ENCODE peak calls at places on chromosomes 4 and X, in ten cellular contexts. N, B, Y, D, U, S, T, E, H and O are unnamed samples.

GRCh38 chr4:40283968-40284367 is 51.2 kb upstream of the CHRNA9 start:
- DNase-seq in N (no peak), B (no peak), Y (peak; percentile 82), D (peak; percentile 92), U (no peak), S (no peak), T (no peak), E (no peak), H (peak; percentile 49), O (peak; percentile 55)

GRCh38 chrX:154348114-154348531 is 26.3 kb downstream of the FLNA start:
- DNase-seq in N (no peak), B (no peak), Y (no peak), D (no peak), U (no peak), S (no peak), T (no peak), E (no peak), H (peak; percentile 40), O (no peak)

GRCh38 chr4:177393236-177393635 is 49.0 kb downstream of the AGA start:
- DNase-seq in N (no peak), B (no peak), Y (no peak), D (no peak), U (no peak), S (no peak), T (no peak), E (no peak), H (no peak), O (no peak)

GRCh38 chrX:123779908-123780396 is 47.1 kb upstream of the THOC2 start:
- DNase-seq in N (no peak), B (no peak), Y (peak; percentile 56), D (no peak), U (no peak), S (peak; percentile 44), T (no peak), E (peak; percentile 83), H (no peak), O (no peak)

GRCh38 chr4:68895561-68896198 is 55.9 kb downstream of the UGT2A3 start:
- DNase-seq in N (no peak), B (no peak), Y (peak; percentile 16), D (peak; percentile 47), U (no peak), S (no peak), T (no peak), E (no peak), H (no peak), O (no peak)

GRCh38 chrX:153900806-153901752 is 3.4 kb upstream of the AVPR2 start:
- DNase-seq in N (peak; percentile 78), B (peak; percentile 35), Y (peak; percentile 55), D (peak; percentile 81), U (peak; percentile 48), S (peak; percentile 43), T (peak; percentile 55), E (no peak), H (peak; percentile 89), O (peak; percentile 64)

GRCh38 chrX:108537005-108537404 is 97.4 kb downstream of the COL4A5 start:
- DNase-seq in N (peak; percentile 52), B (peak; percentile 61), Y (peak; percentile 73), D (peak; percentile 19), U (peak; percentile 2), S (peak; percentile 50), T (no peak), E (peak; percentile 22), H (peak; percentile 54), O (peak; percentile 21)

GRCh38 chr4:143183513-143184216 is 1.1 kb upstream of the USP38 start:
- DNase-seq in N (no peak), B (no peak), Y (peak; percentile 21), D (no peak), U (no peak), S (no peak), T (no peak), E (no peak), H (peak; percentile 36), O (no peak)

GRCh38 chrX:15751160-15751819 is 13.2 kb downstream of the CA5B start:
- DNase-seq in N (no peak), B (no peak), Y (peak; percentile 86), D (peak; percentile 54), U (no peak), S (peak; percentile 31), T (no peak), E (no peak), H (peak; percentile 64), O (no peak)

DNA sequence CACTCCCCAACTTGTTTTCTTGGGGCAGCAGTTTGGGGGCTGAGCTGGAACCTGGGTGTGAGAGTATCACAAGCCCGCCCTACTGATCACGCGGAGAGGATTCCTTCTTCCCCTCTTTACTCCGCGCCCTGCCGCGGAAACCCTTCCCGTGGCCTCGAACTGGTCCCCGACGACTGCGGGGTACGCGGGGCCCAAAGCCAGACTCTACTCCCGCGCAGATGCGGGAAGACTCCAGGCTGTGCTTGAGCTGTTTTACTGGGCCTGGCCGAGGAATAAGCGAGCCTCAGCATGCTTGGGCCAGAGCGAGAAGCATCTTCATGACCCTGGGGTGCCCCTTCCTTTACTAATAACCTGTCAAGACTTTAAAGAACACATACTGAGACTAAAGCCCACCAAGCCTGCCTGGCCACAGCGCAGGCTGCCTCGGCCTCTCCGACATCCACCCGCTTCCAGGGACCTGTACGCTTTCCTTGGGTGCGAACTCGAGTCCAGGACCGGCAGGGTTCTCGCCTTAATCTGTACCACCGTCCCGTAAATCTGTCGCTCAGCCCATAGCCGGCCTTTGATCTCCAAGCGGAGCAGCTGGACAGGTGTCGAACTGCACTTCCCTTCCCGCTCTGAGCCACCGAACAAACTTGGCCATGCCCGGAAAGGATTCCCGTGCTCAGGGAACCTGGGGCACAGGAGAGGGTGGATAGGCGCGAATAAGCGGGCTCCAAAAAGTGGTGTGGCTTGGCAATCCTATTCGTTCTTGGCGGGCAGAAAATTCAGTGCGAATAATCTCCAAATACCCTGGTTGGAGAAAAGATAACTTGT is 55.0 kb upstream of the TMEM33 start:
- DNase-seq in N (no peak), B (peak; percentile 39), Y (no peak), D (no peak), U (no peak), S (no peak), T (no peak), E (no peak), H (no peak), O (no peak)
- TF ChIP-seq EZH2 in N (no peak), B (peak; percentile 92), Y (no peak), D (peak; percentile 41), U (no peak), S (peak; percentile 16), T (no peak), E (no peak), H (no peak), O (peak; percentile 56)

GRCh38 chr4:82825425-82825824 is 26.8 kb upstream of the SCD5 start:
- DNase-seq in N (no peak), B (no peak), Y (no peak), D (no peak), U (no peak), S (no peak), T (no peak), E (no peak), H (no peak), O (no peak)

GRCh38 chr4:82818974-82819662 is 20.5 kb upstream of the SCD5 start:
- DNase-seq in N (no peak), B (no peak), Y (no peak), D (no peak), U (no peak), S (no peak), T (no peak), E (no peak), H (no peak), O (peak; percentile 11)

GRCh38 chr4:82820689-82821088 is 22.1 kb upstream of the SCD5 start:
- DNase-seq in N (no peak), B (no peak), Y (no peak), D (no peak), U (no peak), S (no peak), T (no peak), E (no peak), H (peak; percentile 42), O (no peak)

GRCh38 chr4:82823062-82823461 is 24.5 kb upstream of the SCD5 start:
- DNase-seq in N (no peak), B (no peak), Y (peak; percentile 12), D (peak; percentile 67), U (no peak), S (no peak), T (no peak), E (no peak), H (peak; percentile 86), O (no peak)
- H3K36me3 ChIP-seq in N (peaks cover 5% of the 10 kb centered on the region), B (peaks cover 18% of the 10 kb centered on the region), Y (peaks cover 28% of the 10 kb centered on the region), D (peaks cover 23% of the 10 kb centered on the region), U (peaks cover 88% of the 10 kb centered on the region), S (peaks cover 7% of the 10 kb centered on the region), T (peaks cover 2% of the 10 kb centered on the region), E (peaks cover 21% of the 10 kb centered on the region), H (peaks cover 94% of the 10 kb centered on the region), O (peaks cover 47% of the 10 kb centered on the region)

DNA sequence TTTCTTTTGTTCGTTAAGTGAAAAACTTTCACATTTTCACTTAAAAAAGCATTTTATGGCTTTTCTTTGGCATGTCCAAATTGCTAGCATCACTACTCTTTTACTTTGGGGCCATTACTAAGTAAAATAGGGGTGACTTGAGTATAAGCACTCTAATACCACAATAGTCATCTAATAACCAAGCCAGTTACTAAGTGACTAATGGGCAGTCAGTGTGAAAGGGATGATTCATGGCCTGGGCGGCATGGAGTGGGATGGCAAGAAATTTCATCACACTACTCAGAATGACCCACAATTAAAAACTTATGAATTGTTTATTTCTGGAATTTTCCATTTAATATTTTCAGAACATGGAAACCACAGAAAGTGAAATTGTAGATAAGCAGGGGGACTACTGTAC is 60.9 kb downstream of the BMP15 start:
- DNase-seq in N (no peak), B (no peak), Y (no peak), D (peak; percentile 24), U (no peak), S (no peak), T (no peak), E (no peak), H (peak; percentile 77), O (no peak)
- TF ChIP-seq EZH2 in N (no peak), B (no peak), Y (no peak), D (no peak), U (no peak), S (no peak), T (no peak), E (no peak), H (no peak), O (no peak)

GRCh38 chr4:25810016-25810415 is 52.8 kb downstream of the SEL1L3 start:
- DNase-seq in N (no peak), B (no peak), Y (no peak), D (no peak), U (no peak), S (no peak), T (no peak), E (peak; percentile 25), H (no peak), O (no peak)

GRCh38 chr4:25814737-25815136 is 48.1 kb downstream of the SEL1L3 start:
- DNase-seq in N (no peak), B (no peak), Y (no peak), D (no peak), U (no peak), S (no peak), T (no peak), E (no peak), H (no peak), O (no peak)

GRCh38 chr4:25814323-25814722 is 48.5 kb downstream of the SEL1L3 start:
- DNase-seq in N (no peak), B (no peak), Y (peak; percentile 18), D (peak; percentile 95), U (no peak), S (no peak), T (no peak), E (no peak), H (peak; percentile 17), O (no peak)

GRCh38 chr4:25813705-25814104 is 49.1 kb downstream of the SEL1L3 start:
- DNase-seq in N (no peak), B (peak; percentile 38), Y (peak; percentile 60), D (peak; percentile 90), U (no peak), S (no peak), T (no peak), E (peak; percentile 65), H (peak; percentile 86), O (no peak)

GRCh38 chr4:25810815-25811690 is 51.7 kb downstream of the SEL1L3 start:
- DNase-seq in N (no peak), B (no peak), Y (peak; percentile 59), D (peak; percentile 90), U (no peak), S (peak; percentile 29), T (no peak), E (peak; percentile 60), H (peak; percentile 39), O (no peak)
- H3K36me3 ChIP-seq in N (no peaks in the 10 kb centered on the region), B (no peaks in the 10 kb centered on the region), Y (no peaks in the 10 kb centered on the region), D (no peaks in the 10 kb centered on the region), U (no peaks in the 10 kb centered on the region), S (no peaks in the 10 kb centered on the region), T (no peaks in the 10 kb centered on the region), E (no peaks in the 10 kb centered on the region), H (no peaks in the 10 kb centered on the region), O (no peaks in the 10 kb centered on the region)